ENCODE peak calls at places on chromosomes 7 and 10, in eight cellular contexts. B is caudate nucleus; Y is activated T-helper 1 cell treated with anti-CD3 and anti-CD28 coated beads, Interleukin-2, amount 50 U/mL, for 16 hours; J is hippocampal formation; E is GM23248; M is NCI-H1436; O is ELR; G is M059J. X is an unnamed sample.

GRCh38 chr7:156614434-156615264 is 25.9 kb upstream of the RNF32 start:
- DNase-seq in B (no peak), Y (no peak), J (no peak), E (no peak), M (no peak), O (no peak), G (no peak), X (no peak)

GRCh38 chr10:119658274-119658673 is 7.1 kb downstream of the BAG3 start:
- DNase-seq in B (no peak), Y (no peak), J (no peak), E (peak; percentile 99), M (no peak), O (peak; percentile 98), G (peak; percentile 94), X (peak; percentile 94)

GRCh38 chr7:21507627-21508343 is 35.1 kb upstream of the DNAH11 start:
- DNase-seq in B (no peak), Y (no peak), J (peak; percentile 49), E (peak; percentile 54), M (no peak), O (peak; percentile 59), G (peak; percentile 27), X (peak; percentile 64)

GRCh38 chr10:44619975-44620374 is 235.1 kb upstream of the CXCL12 start:
- DNase-seq in B (no peak), Y (no peak), J (no peak), E (peak; percentile 71), M (no peak), O (no peak), G (peak; percentile 15), X (no peak)

GRCh38 chr10:102802920-102803534 is 34.2 kb downstream of the CYP17A1 start:
- DNase-seq in B (no peak), Y (no peak), J (no peak), E (peak; percentile 94), M (no peak), O (peak; percentile 95), G (peak; percentile 93), X (peak; percentile 87)

GRCh38 chr7:25391295-25391861 is 163.1 kb upstream of the NPVF start:
- DNase-seq in B (no peak), Y (no peak), J (no peak), E (peak; percentile 57), M (peak; percentile 8), O (peak; percentile 10), G (peak; percentile 26), X (no peak)

GRCh38 chr7:92973964-92974363 is 137.6 kb upstream of the CDK6 start:
- DNase-seq in B (no peak), Y (no peak), J (no peak), E (peak; percentile 42), M (no peak), O (peak; percentile 47), G (peak; percentile 20), X (no peak)

GRCh38 chr7:101567231-101567630 is 61.9 kb downstream of the MYL10 start:
- DNase-seq in B (no peak), Y (no peak), J (no peak), E (no peak), M (peak; percentile 77), O (no peak), G (no peak), X (no peak)

GRCh38 chr7:71517940-71518339 is 386.0 kb downstream of the GALNT17 start:
- DNase-seq in B (no peak), Y (no peak), J (no peak), E (peak; percentile 25), M (no peak), O (no peak), G (no peak), X (no peak)

GRCh38 chr7:30226593-30227268 is 57.7 kb upstream of the ZNRF2 start:
- DNase-seq in B (no peak), Y (no peak), J (no peak), E (no peak), M (peak; percentile 28), O (peak; percentile 43), G (peak; percentile 39), X (peak; percentile 57)

GRCh38 chr7:70408891-70409290 is 723.1 kb upstream of the GALNT17 start:
- DNase-seq in B (no peak), Y (no peak), J (no peak), E (no peak), M (no peak), O (no peak), G (no peak), X (no peak)

GRCh38 chr10:10911471-10911921 is 106.2 kb upstream of the CELF2 start:
- DNase-seq in B (no peak), Y (no peak), J (no peak), E (peak; percentile 89), M (no peak), O (peak; percentile 68), G (peak; percentile 62), X (peak; percentile 67)

GRCh38 chr10:132065491-132066105 is at the start of gene JAKMIP3:
- DNase-seq in B (peak; percentile 53), Y (no peak), J (peak; percentile 75), E (peak; percentile 98), M (no peak), O (peak; percentile 85), G (peak; percentile 89), X (peak; percentile 84)

GRCh38 chr7:77248154-77248553 is 48.5 kb upstream of the FGL2 start:
- DNase-seq in B (no peak), Y (no peak), J (no peak), E (no peak), M (no peak), O (no peak), G (no peak), X (no peak)

GRCh38 chr10:31413325-31413724 is 94.3 kb downstream of the ZEB1 start:
- DNase-seq in B (no peak), Y (no peak), J (no peak), E (no peak), M (no peak), O (peak; percentile 36), G (peak; percentile 57), X (peak; percentile 2)

GRCh38 chr7:22319424-22320403 is 37.2 kb downstream of the RAPGEF5 start:
- DNase-seq in B (no peak), Y (no peak), J (no peak), E (no peak), M (peak; percentile 79), O (no peak), G (no peak), X (no peak)

GRCh38 chr10:46544989-46545791 is 11.3 kb downstream of the GPRIN2 start:
- DNase-seq in B (no peak), Y (peak; percentile 3), J (no peak), E (peak; percentile 57), M (no peak), O (peak; percentile 58), G (peak; percentile 67), X (no peak)

GRCh38 chr7:105788356-105788755 is 88.0 kb downstream of the ATXN7L1 start:
- DNase-seq in B (no peak), Y (no peak), J (no peak), E (no peak), M (no peak), O (no peak), G (no peak), X (no peak)

GRCh38 chr7:69837387-69838068 is 239.3 kb downstream of the AUTS2 start:
- DNase-seq in B (no peak), Y (no peak), J (no peak), E (peak; percentile 25), M (peak; percentile 96), O (no peak), G (peak; percentile 32), X (peak; percentile 91)

GRCh38 chr10:33537066-33537465 is 202.6 kb upstream of the NRP1 start:
- DNase-seq in B (no peak), Y (no peak), J (no peak), E (peak; percentile 62), M (no peak), O (peak; percentile 37), G (no peak), X (no peak)

GRCh38 chr7:5704534-5704922 is 76.9 kb downstream of the RNF216 start:
- DNase-seq in B (peak; percentile 62), Y (peak; percentile 42), J (peak; percentile 69), E (peak; percentile 88), M (peak; percentile 39), O (peak; percentile 87), G (peak; percentile 85), X (peak; percentile 80)

GRCh38 chr10:117938104-117938503 is 108.6 kb downstream of the RAB11FIP2 start:
- DNase-seq in B (no peak), Y (no peak), J (no peak), E (no peak), M (no peak), O (no peak), G (no peak), X (no peak)

GRCh38 chr10:11164806-11165590 is 147.3 kb downstream of the CELF2 start:
- DNase-seq in B (peak; percentile 76), Y (peak; percentile 39), J (peak; percentile 76), E (peak; percentile 93), M (no peak), O (peak; percentile 4), G (peak; percentile 28), X (peak; percentile 57)

GRCh38 chr10:125911990-125912389 is 15.6 kb downstream of the FANK1 start:
- DNase-seq in B (no peak), Y (no peak), J (no peak), E (no peak), M (no peak), O (no peak), G (no peak), X (no peak)

GRCh38 chr7:55507743-55508142 is 64.6 kb downstream of the VOPP1 start:
- DNase-seq in B (no peak), Y (no peak), J (no peak), E (no peak), M (no peak), O (no peak), G (no peak), X (no peak)

GRCh38 chr10:99827906-99828305 is 45.5 kb downstream of the ABCC2 start:
- DNase-seq in B (no peak), Y (no peak), J (no peak), E (peak; percentile 63), M (no peak), O (peak; percentile 72), G (no peak), X (no peak)

GRCh38 chr7:131109011-131109756 is 218.5 kb upstream of the MKLN1 start:
- DNase-seq in B (no peak), Y (no peak), J (no peak), E (peak; percentile 84), M (no peak), O (peak; percentile 57), G (peak; percentile 58), X (peak; percentile 38)

GRCh38 chr7:158278745-158279320 is 308.8 kb downstream of the PTPRN2 start:
- DNase-seq in B (no peak), Y (no peak), J (no peak), E (no peak), M (no peak), O (no peak), G (no peak), X (no peak)

GRCh38 chr10:9076066-9076465 is 1021.6 kb downstream of the GATA3 start:
- DNase-seq in B (no peak), Y (no peak), J (no peak), E (no peak), M (no peak), O (no peak), G (no peak), X (no peak)